ENCODE peak calls at places on chromosomes 16 and 17, in six cellular contexts. H is Peyer's patch, F is dermis blood vessel endothelial cell, Y is ACHN, D is T-helper 1 cell, G is iris pigment epithelial cell. I is an unnamed sample.

GRCh38 chr16:11796227-11797165 is 562 bp downstream of the ZC3H7A start:
- DNase-seq in D (no peak), Y (peak; percentile 69), G (peak; percentile 50), H (peak; percentile 53), F (peak; percentile 70), I (no peak)

GRCh38 chr16:66250686-66251405 is 115.6 kb upstream of the CDH5 start:
- DNase-seq in F (no peak), D (no peak), H (peak; percentile 16), G (peak; percentile 67), Y (no peak), I (no peak)

GRCh38 chr17:18946536-18946935 is 5.4 kb upstream of the SLC5A10 start:
- DNase-seq in H (no peak), D (no peak), Y (no peak), G (peak; percentile 36), F (no peak), I (no peak)

GRCh38 chr16:72425571-72426341 is 253.8 kb upstream of the PMFBP1 start:
- DNase-seq in Y (no peak), G (no peak), D (no peak), H (no peak), F (no peak), I (no peak)

GRCh38 chr16:85148959-85149358 is 36.7 kb upstream of the CIBAR2 start:
- DNase-seq in Y (no peak), D (no peak), H (no peak), G (no peak), F (peak; percentile 76), I (no peak)

GRCh38 chr17:68248886-68249872 is 1.3 kb downstream of the AMZ2 start:
- DNase-seq in D (peak; percentile 24), Y (peak; percentile 26), G (no peak), F (peak; percentile 17), H (peak; percentile 40), I (no peak)

GRCh38 chr16:13120557-13120956 is 219.2 kb downstream of the SHISA9 start:
- DNase-seq in H (no peak), Y (no peak), D (no peak), G (no peak), F (no peak), I (no peak)

GRCh38 chr17:15498107-15498506 is 30.7 kb upstream of the CDRT4 start:
- DNase-seq in G (peak; percentile 23), Y (peak; percentile 27), H (no peak), D (no peak), F (peak; percentile 30), I (no peak)

GRCh38 chr16:50265260-50265659 is 1.1 kb upstream of the ADCY7 start:
- DNase-seq in D (no peak), H (peak; percentile 54), F (peak; percentile 18), Y (peak; percentile 69), G (no peak), I (no peak)

GRCh38 chr17:13088666-13089065 is 70.8 kb upstream of the ELAC2 start:
- DNase-seq in F (no peak), D (no peak), G (no peak), Y (no peak), H (no peak), I (no peak)

GRCh38 chr17:62757518-62757951 is 50.6 kb downstream of the MARCHF10 start:
- DNase-seq in Y (no peak), F (no peak), G (no peak), D (no peak), H (no peak), I (no peak)

GRCh38 chr17:45371414-45372324 is 54.8 kb upstream of the MAP3K14 start:
- DNase-seq in Y (peak; percentile 98), D (no peak), F (peak; percentile 95), G (peak; percentile 96), H (no peak), I (no peak)

GRCh38 chr17:28948873-28949184 is 2.5 kb downstream of the PHF12 start:
- DNase-seq in D (no peak), Y (no peak), G (peak; percentile 52), F (peak; percentile 68), H (peak; percentile 30), I (no peak)

GRCh38 chr16:67415872-67416793 is at the start of gene ZDHHC1:
- DNase-seq in F (peak; percentile 84), Y (peak; percentile 78), G (peak; percentile 67), D (no peak), H (peak; percentile 47), I (no peak)

GRCh38 chr17:70111201-70111600 is 36.2 kb downstream of the KCNJ16 start:
- DNase-seq in Y (no peak), D (no peak), H (no peak), F (no peak), G (no peak), I (no peak)

GRCh38 chr17:7588553-7589203 is 1.2 kb downstream of the SOX15 start:
- DNase-seq in G (no peak), D (no peak), H (no peak), F (no peak), Y (no peak), I (no peak)

GRCh38 chr16:20879175-20880053 is 20.7 kb downstream of the DCUN1D3 start:
- DNase-seq in F (peak; percentile 59), D (no peak), G (peak; percentile 71), H (no peak), Y (peak; percentile 84), I (no peak)

GRCh38 chr16:48611329-48612137 is 1.6 kb upstream of the N4BP1 start:
- DNase-seq in F (peak; percentile 70), Y (no peak), G (no peak), D (peak; percentile 82), H (peak; percentile 67), I (no peak)

GRCh38 chr17:27810211-27810901 is 10.0 kb upstream of the NOS2 start:
- DNase-seq in F (no peak), D (no peak), H (no peak), G (no peak), Y (no peak), I (no peak)

GRCh38 chr17:71846561-71846960 is 274.3 kb upstream of the SOX9 start:
- DNase-seq in G (no peak), D (no peak), H (no peak), Y (no peak), F (no peak), I (no peak)

GRCh38 chr16:4021070-4021779 is 95.0 kb downstream of the ADCY9 start:
- DNase-seq in G (no peak), F (no peak), D (no peak), Y (peak; percentile 81), H (no peak), I (no peak)

GRCh38 chr17:40459646-40460584 is 16.7 kb downstream of the IGFBP4 start:
- DNase-seq in H (no peak), G (no peak), D (no peak), Y (no peak), F (no peak), I (no peak)

GRCh38 chr17:7755095-7755890 is 37.7 kb downstream of the DNAH2 start:
- DNase-seq in Y (no peak), D (no peak), F (no peak), H (no peak), G (no peak), I (no peak)

GRCh38 chr16:85366031-85366763 is 246.9 kb upstream of the GSE1 start:
- DNase-seq in D (no peak), H (no peak), G (no peak), Y (no peak), F (no peak), I (no peak)

GRCh38 chr17:82019905-82020873 is 2.5 kb downstream of the CENPX start:
- DNase-seq in D (peak; percentile 48), F (peak; percentile 73), H (peak; percentile 42), Y (peak; percentile 63), G (peak; percentile 36), I (no peak)

GRCh38 chr17:34382586-34383224 is 19.7 kb upstream of the CCL1 start:
- DNase-seq in D (no peak), G (no peak), H (no peak), F (peak; percentile 94), Y (no peak), I (no peak)

I was measured in cortex of kidney.